ENCODE peak calls at places on chromosomes 13 and 19, in six cellular contexts. L is Karpas-422, T is mammary epithelial cell, I is PC-3, N is colonic mucosa, H is H9. B is an unnamed sample.

GRCh38 chr13:44425815-44426078 is 52.1 kb downstream of the SERP2 start:
- DNase-seq in L (no peak), T (no peak), I (no peak), N (no peak), H (no peak), B (no peak)

GRCh38 chr13:34358811-34359513 is 541.0 kb downstream of the RFC3 start:
- DNase-seq in L (no peak), T (peak), I (peak), N (no peak), H (no peak), B (no peak)

GRCh38 chr19:38845374-38846024 is 4.3 kb downstream of the HNRNPL start:
- DNase-seq in L (no peak), T (no peak), I (no peak), N (no peak), H (no peak), B (no peak)

GRCh38 chr13:27980280-27980998 is 8.1 kb downstream of the URAD start:
- DNase-seq in L (no peak), T (no peak), I (no peak), N (peak), H (no peak), B (peak)

GRCh38 chr13:21060827-21061076 is 634 bp downstream of the LATS2 start:
- DNase-seq in L (no peak), T (no peak), I (no peak), N (no peak), H (no peak), B (no peak)

GRCh38 chr19:11195169-11195568 is 2.2 kb downstream of the KANK2 start:
- DNase-seq in L (no peak), T (no peak), I (no peak), N (no peak), H (no peak), B (no peak)

GRCh38 chr19:29708553-29709439 is 6.3 kb downstream of the C19orf12 start:
- DNase-seq in L (no peak), T (no peak), I (no peak), N (peak), H (no peak), B (no peak)

GRCh38 chr19:7773841-7774240 is 10.8 kb downstream of the CLEC4M start:
- DNase-seq in L (no peak), T (peak), I (no peak), N (no peak), H (no peak), B (no peak)

GRCh38 chr13:51453308-51453958 is 597 bp upstream of the INTS6 start:
- DNase-seq in L (peak), T (no peak), I (no peak), N (peak), H (no peak), B (no peak)

GRCh38 chr19:53157601-53158000 is 1.3 kb downstream of the ZNF347 start:
- DNase-seq in L (no peak), T (peak), I (peak), N (no peak), H (peak), B (peak)
- H3K9ac ChIP-seq in L (peak), T (no peak), I (peak), N (no peak), H (peak), B (peak)

GRCh38 chr13:111633401-111633800 is 313.0 kb downstream of the TEX29 start:
- DNase-seq in L (no peak), T (no peak), I (no peak), N (no peak), H (no peak), B (no peak)
- H3K9ac ChIP-seq in L (no peak), T (no peak), I (no peak), N (no peak), H (no peak), B (no peak)

DNA sequence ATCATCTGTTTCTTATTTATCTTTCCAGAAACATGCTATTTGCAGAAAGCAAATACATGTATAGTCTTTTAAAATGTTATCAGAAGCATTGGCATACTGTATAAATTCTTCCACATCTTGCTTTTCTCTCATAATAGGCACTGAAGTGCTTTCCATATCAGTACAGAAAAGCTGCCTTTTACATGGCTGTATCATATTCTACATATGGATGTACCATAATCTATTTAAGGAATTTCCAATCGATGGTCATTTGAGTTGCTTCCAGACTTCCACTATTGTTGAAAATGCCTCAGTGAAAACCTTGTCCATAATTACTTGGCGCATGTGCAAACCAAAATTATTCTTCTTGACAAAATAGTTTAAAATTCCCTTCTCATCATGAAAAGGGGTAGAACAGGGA is 272.5 kb downstream of the LHFPL6 start:
- DNase-seq in L (no peak), T (no peak), I (no peak), N (no peak), H (no peak), B (no peak)
- H3K9ac ChIP-seq in L (no peak), T (no peak), I (no peak), N (no peak), H (no peak), B (no peak)

GRCh38 chr13:96036515-96036914 is 16.7 kb downstream of the UGGT2 start:
- DNase-seq in L (no peak), T (no peak), I (peak), N (no peak), H (no peak), B (no peak)
- H3K9ac ChIP-seq in L (no peak), T (no peak), I (no peak), N (no peak), H (no peak), B (no peak)

GRCh38 chr19:45423589-45424190 is at the start of gene ERCC1:
- DNase-seq in L (peak), T (peak), I (peak), N (no peak), H (peak), B (peak)
- H3K9ac ChIP-seq in L (peak), T (peak), I (peak), N (peak), H (peak), B (peak)

DNA sequence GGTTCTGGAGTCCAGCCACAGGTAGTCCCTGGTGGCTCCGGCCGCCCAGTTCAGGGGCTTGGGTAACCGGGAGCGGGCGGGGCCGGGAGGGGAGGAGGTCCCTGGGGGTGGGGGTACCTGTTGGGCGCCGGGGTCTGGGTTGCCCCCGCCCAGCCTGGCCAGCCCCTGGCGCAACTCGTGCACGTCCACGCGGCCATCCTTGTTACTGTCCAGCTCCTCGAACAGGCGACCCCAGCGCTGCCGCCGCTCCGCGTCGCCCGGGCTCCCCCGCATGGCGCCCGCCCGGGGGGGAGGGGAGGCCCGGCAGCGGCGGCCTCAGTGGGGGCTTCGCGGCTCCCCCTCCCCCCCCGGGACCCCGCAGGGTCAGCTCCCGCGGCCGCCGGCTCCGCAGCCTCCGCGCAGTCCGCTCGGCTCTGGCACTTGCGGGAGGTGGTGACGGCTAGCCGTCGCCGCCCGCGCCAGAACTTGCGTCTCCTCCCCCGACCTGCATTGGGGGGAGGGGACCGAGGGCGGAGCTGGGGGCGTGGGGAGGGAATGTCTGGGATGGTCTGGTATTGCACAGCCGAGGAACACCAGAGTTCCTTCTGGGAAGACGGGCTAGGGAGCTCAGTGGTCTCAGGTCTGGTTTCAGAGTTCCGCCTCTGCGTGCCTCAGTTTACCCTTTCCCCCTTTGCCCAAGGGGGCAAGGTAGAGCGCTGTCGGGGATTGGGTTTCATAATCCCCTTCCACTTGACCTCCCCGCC is at the start of gene SLC25A23:
- DNase-seq in L (peak), T (peak), I (peak), N (peak), H (peak), B (peak)
- H3K9ac ChIP-seq in L (peak), T (peak), I (peak), N (peak), H (no peak), B (peak)

GRCh38 chr19:4109626-4109945 is 14.3 kb downstream of the MAP2K2 start:
- DNase-seq in L (no peak), T (no peak), I (no peak), N (no peak), H (no peak), B (no peak)
- H3K9ac ChIP-seq in L (no peak), T (no peak), I (no peak), N (no peak), H (no peak), B (no peak)